ENCODE peak calls at places on chromosomes 3 and 15, in seven cellular contexts. E is mesendoderm, U is fibroblast of lung, C is astrocyte, T is HepG2, K is adipocyte, R is PC-3. J is an unnamed sample. For H3K36me3, the result is how much of the 10 kb centered on the place peaks cover.

GRCh38 chr15:66220587-66220986 is 33.0 kb downstream of the MEGF11 start:
- DNase-seq in E (no peak), K (no peak), R (no peak), C (no peak), T (no peak), U (no peak), J (no peak)

GRCh38 chr3:104460477-104461406 is 906.0 kb upstream of the ALCAM start:
- DNase-seq in K (peak), C (peak), T (no peak), U (peak), R (peak), E (peak), J (peak)

GRCh38 chr3:25495726-25496125 is 67.7 kb downstream of the RARB start:
- DNase-seq in U (no peak), E (no peak), R (no peak), T (no peak), K (no peak), C (no peak), J (no peak)

GRCh38 chr3:146685050-146685814 is 80.1 kb upstream of the PLSCR5 start:
- DNase-seq in E (no peak), C (no peak), T (no peak), K (no peak), U (no peak), R (no peak), J (no peak)

GRCh38 chr3:34015204-34016142 is 217.0 kb downstream of the PDCD6IP start:
- DNase-seq in E (peak), T (peak), C (no peak), R (peak), U (peak), K (no peak), J (peak)

GRCh38 chr3:123757281-123757940 is 126.7 kb downstream of the MYLK start:
- DNase-seq in R (no peak), T (no peak), C (peak), E (peak), U (no peak), K (no peak), J (no peak)

GRCh38 chr15:75182187-75183131 is 19.2 kb upstream of the C15orf39 start:
- DNase-seq in E (no peak), U (no peak), K (no peak), T (peak), R (no peak), C (peak), J (peak)

GRCh38 chr3:85355572-85355971 is 396.8 kb downstream of the CADM2 start:
- DNase-seq in R (no peak), U (no peak), E (no peak), C (no peak), K (no peak), T (no peak), J (no peak)

GRCh38 chr3:71345429-71346027 is 238.0 kb downstream of the FOXP1 start:
- DNase-seq in C (no peak), R (no peak), T (no peak), U (peak), E (no peak), K (peak), J (no peak)

GRCh38 chr15:38930851-38931572 is 366.4 kb upstream of the RASGRP1 start:
- DNase-seq in K (peak), C (peak), E (no peak), T (no peak), U (peak), R (no peak), J (no peak)

GRCh38 chr15:48466825-48467224 is 135.6 kb downstream of the DUT start:
- DNase-seq in C (no peak), R (no peak), U (no peak), T (no peak), K (peak), E (no peak), J (no peak)

GRCh38 chr15:74193305-74193718 is 9.3 kb downstream of the STRA6 start:
- DNase-seq in R (peak), T (no peak), U (peak), K (peak), C (peak), E (no peak), J (no peak)

GRCh38 chr3:52225452-52226228 is at the start of gene TLR9:
- DNase-seq in E (no peak), T (no peak), R (no peak), K (no peak), C (no peak), U (no peak), J (peak)

GRCh38 chr3:58038675-58039302 is 30.6 kb downstream of the FLNB start:
- DNase-seq in C (no peak), K (no peak), T (no peak), U (no peak), E (no peak), R (peak), J (no peak)

GRCh38 chr15:44736261-44736765 is at the start of gene TRIM69:
- DNase-seq in K (no peak), T (no peak), R (no peak), U (no peak), C (no peak), E (no peak), J (no peak)

GRCh38 chr3:143226678-143227291 is 107.2 kb downstream of the CHST2 start:
- DNase-seq in U (no peak), E (no peak), C (no peak), T (no peak), R (no peak), K (no peak), J (no peak)

GRCh38 chr3:39279745-39280517 is at the start of gene CX3CR1:
- DNase-seq in R (no peak), C (no peak), E (no peak), U (no peak), K (no peak), T (no peak), J (peak)

GRCh38 chr15:34644061-34644460 is 60.6 kb upstream of the GOLGA8B start:
- DNase-seq in U (peak), T (no peak), R (peak), C (peak), K (peak), E (peak), J (no peak)

GRCh38 chr3:36942632-36943248 is 2.1 kb downstream of the TRANK1 start:
- DNase-seq in C (no peak), T (no peak), R (no peak), E (no peak), U (no peak), K (no peak), J (peak)

GRCh38 chr3:27714101-27714526 is 8.0 kb downstream of the EOMES start:
- DNase-seq in E (peak), T (no peak), K (no peak), R (no peak), C (no peak), U (no peak), J (peak)

GRCh38 chr3:45976191-45977091 is 19.2 kb downstream of the FYCO1 start:
- DNase-seq in T (no peak), U (no peak), E (no peak), K (no peak), C (no peak), R (no peak), J (no peak)

GRCh38 chr3:177141471-177141870 is 55.8 kb downstream of the TBL1XR1 start:
- DNase-seq in R (no peak), E (no peak), U (no peak), C (no peak), K (no peak), T (no peak), J (no peak)

GRCh38 chr3:31936661-31937060 is 44.4 kb downstream of the OSBPL10 start:
- DNase-seq in E (peak), C (peak), T (no peak), U (no peak), K (no peak), R (no peak), J (no peak)

GRCh38 chr3:129942296-129942695 is 32.2 kb upstream of the TRH start:
- DNase-seq in R (peak), U (peak), E (peak), T (peak), C (peak), K (peak), J (peak)

GRCh38 chr15:49824700-49825099 is 203.9 kb downstream of the DTWD1 start:
- DNase-seq in U (no peak), R (no peak), K (no peak), E (no peak), C (no peak), T (no peak), J (no peak)

GRCh38 chr3:30346927-30347320 is 259.5 kb upstream of the TGFBR2 start:
- DNase-seq in E (no peak), U (no peak), T (no peak), K (no peak), R (no peak), C (no peak), J (no peak)

GRCh38 chr15:60721232-60721576 is 242.3 kb upstream of the ICE2 start:
- DNase-seq in E (no peak), C (no peak), R (no peak), U (no peak), K (peak), T (no peak), J (no peak)

GRCh38 chr3:16770021-16770420 is 114.7 kb upstream of the PLCL2 start:
- DNase-seq in T (no peak), K (no peak), R (peak), E (no peak), C (peak), U (no peak), J (no peak)

GRCh38 chr3:45026957-45027356 is 854 bp downstream of the CLEC3B start:
- DNase-seq in C (no peak), U (peak), T (peak), R (no peak), K (peak), E (peak), J (no peak)

GRCh38 chr3:42033741-42034140 is 57.4 kb upstream of the TRAK1 start:
- DNase-seq in R (peak), E (no peak), K (no peak), T (no peak), C (peak), U (no peak), J (no peak)

GRCh38 chr3:20197775-20198174 is 11.8 kb upstream of the SGO1 start:
- DNase-seq in U (no peak), E (peak), R (peak), K (no peak), C (no peak), T (no peak), J (no peak)

GRCh38 chr3:40971191-40972168 is 227.8 kb upstream of the CTNNB1 start:
- DNase-seq in T (peak), U (peak), R (peak), E (peak), K (peak), C (peak), J (no peak)

GRCh38 chr15:64703632-64703959 is 71.8 kb downstream of the RBPMS2 start:
- DNase-seq in E (peak), U (no peak), R (no peak), T (no peak), K (no peak), C (no peak), J (no peak)

GRCh38 chr15:79437275-79438000 is 5.3 kb downstream of the MINAR1 start:
- DNase-seq in E (no peak), K (no peak), U (no peak), C (no peak), R (no peak), T (no peak), J (no peak)

GRCh38 chr3:83523470-83524073 is 1435.2 kb upstream of the CADM2 start:
- DNase-seq in T (peak), K (peak), E (peak), R (peak), C (peak), U (peak), J (peak)

GRCh38 chr3:10748040-10748439 is 68.0 kb upstream of the SLC6A11 start:
- DNase-seq in E (no peak), R (no peak), T (no peak), U (no peak), C (no peak), K (no peak), J (peak)

GRCh38 chr3:167820114-167820865 is 84.8 kb downstream of the SERPINI1 start:
- DNase-seq in E (no peak), K (no peak), R (no peak), U (no peak), C (no peak), T (peak), J (peak)

GRCh38 chr3:167829057-167829456 is 93.5 kb downstream of the SERPINI1 start:
- DNase-seq in T (no peak), U (peak), R (no peak), C (no peak), K (no peak), E (no peak), J (no peak)

GRCh38 chr3:167821248-167821805 is 85.8 kb downstream of the SERPINI1 start:
- DNase-seq in E (no peak), T (no peak), K (no peak), U (no peak), R (no peak), C (no peak), J (no peak)

DNA sequence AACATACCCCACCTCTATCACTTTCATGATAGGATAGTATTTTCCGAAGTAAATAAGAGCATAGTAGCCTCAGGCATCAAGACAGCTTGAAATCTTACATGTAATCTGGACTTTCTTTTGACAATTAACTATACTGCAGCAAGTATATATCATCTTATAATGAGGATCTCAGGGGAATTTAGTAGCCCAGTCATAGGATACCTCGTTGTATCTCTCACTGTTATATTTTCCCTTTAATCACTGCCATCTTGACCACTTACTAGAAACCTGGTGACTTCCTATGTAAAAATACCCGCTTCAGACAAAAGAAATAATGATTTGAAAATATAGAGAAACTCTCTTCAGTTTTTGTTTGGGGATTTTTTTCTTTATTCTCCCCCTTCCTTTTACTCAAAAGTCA is 88.2 kb downstream of the SERPINI1 start:
- DNase-seq in E (no peak), T (no peak), C (no peak), U (no peak), K (no peak), R (no peak), J (no peak)
- H3K36me3 ChIP-seq in E (under half), T (under half), C (under half), U (under half), K (under half), R (under half), J (under half)

GRCh38 chr15:63134245-63134644 is 12.6 kb downstream of the LACTB start:
- DNase-seq in K (no peak), R (no peak), U (no peak), T (no peak), C (no peak), E (no peak), J (no peak)
- H3K9ac ChIP-seq in K (peak), R (no peak), U (no peak), T (no peak), C (no peak), E (no peak), J (no peak)

DNA sequence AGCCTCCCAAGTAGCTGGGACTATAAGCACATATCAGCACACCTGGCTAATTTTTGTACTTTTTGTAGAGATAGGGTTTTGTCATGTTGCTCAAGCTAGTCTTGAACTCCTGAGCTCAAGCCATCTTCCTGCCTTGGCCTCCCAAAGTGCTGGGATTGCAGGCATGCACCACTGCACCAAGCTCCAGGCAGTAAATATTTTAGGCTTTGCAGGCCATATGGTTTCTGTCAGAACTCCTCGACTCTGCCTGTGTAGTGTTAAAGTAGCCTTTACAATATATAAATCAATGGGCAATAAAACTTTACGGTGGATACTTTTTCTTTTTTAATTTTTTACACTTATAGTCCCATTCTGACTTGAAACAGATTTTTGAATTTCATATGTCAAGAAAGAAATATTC is 41.6 kb downstream of the DAG1 start:
- DNase-seq in C (no peak), E (no peak), K (no peak), U (no peak), T (no peak), R (no peak), J (no peak)
- H3K36me3 ChIP-seq in C (under half), E (under half), K (under half), U (under half), T (under half), R (under half), J (half or more)

GRCh38 chr3:101829878-101830277 is 19.4 kb upstream of the NFKBIZ start:
- DNase-seq in T (no peak), U (no peak), R (no peak), E (no peak), K (no peak), C (no peak), J (no peak)
- H3K9ac ChIP-seq in T (no peak), U (no peak), R (no peak), E (no peak), K (no peak), C (no peak), J (no peak)

GRCh38 chr3:14147617-14148016 is 22.8 kb downstream of the TMEM43 start:
- DNase-seq in C (no peak), K (no peak), R (no peak), T (no peak), U (no peak), E (peak), J (peak)

GRCh38 chr3:14147063-14147435 is 22.2 kb downstream of the TMEM43 start:
- DNase-seq in U (no peak), E (no peak), T (no peak), C (no peak), R (no peak), K (no peak), J (peak)

GRCh38 chr3:14150078-14150477 is 25.2 kb downstream of the TMEM43 start:
- DNase-seq in K (no peak), R (no peak), U (no peak), T (no peak), C (no peak), E (no peak), J (no peak)

GRCh38 chr3:14146381-14147062 is 21.7 kb downstream of the TMEM43 start:
- DNase-seq in U (no peak), T (no peak), C (no peak), E (peak), R (no peak), K (no peak), J (peak)

DNA sequence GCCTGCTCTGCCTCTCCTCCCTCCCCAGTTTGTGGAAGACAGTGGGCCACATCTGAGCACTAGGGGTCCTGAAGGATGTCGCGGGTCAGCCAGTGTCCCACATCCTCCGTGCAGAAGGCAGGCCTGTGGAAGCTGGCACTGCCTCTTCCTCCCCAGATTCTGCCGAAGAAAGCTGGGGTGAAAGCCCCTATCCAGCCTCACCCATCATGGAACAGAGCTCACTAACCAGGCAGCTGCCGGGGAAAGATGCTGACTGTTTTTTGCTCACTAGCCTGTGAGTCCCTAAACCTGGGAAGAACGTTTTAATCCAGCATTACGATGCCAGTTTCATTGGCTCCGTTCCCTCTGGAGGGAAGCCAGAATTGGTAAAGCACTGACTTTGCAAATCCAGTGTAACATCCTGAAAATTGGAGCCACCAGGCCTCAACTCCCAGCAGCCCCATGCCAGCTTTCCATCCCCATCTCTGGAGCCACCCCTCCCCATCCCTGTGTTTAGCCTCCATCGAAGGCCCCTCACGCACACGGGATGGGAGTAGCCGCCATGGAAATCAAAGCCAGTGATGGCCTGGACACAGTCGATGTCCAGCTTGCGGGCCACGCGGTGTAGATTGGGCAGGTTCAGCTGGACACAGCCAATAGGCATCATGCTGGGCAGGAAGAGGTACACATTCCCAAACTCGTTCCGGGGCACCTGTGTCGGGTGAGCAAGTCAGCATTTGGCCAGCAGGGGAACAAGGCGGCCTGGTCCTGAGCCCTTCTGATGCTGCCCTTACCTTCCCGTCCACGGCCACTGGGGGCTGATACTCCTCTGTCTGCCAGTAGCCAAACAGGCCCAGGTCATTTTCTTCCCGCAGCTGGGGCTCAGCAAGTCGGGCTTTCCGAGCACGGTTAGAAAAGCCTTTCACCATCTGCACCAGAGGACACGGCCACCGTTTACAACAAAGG is 23.5 kb downstream of the TMEM43 start:
- DNase-seq in E (peak), C (no peak), K (no peak), R (no peak), U (no peak), T (peak), J (peak)
- H3K36me3 ChIP-seq in E (under half), C (under half), K (half or more), R (under half), U (under half), T (under half), J (under half)

GRCh38 chr15:41970456-41970855 is 1.9 kb downstream of the EHD4 start:
- DNase-seq in U (no peak), R (no peak), T (no peak), K (no peak), E (no peak), C (no peak), J (peak)
- H3K9ac ChIP-seq in U (no peak), R (peak), T (no peak), K (no peak), E (no peak), C (peak), J (no peak)

GRCh38 chr15:67981118-67981685 is 72.9 kb upstream of the PIAS1 start:
- DNase-seq in E (peak), C (no peak), R (no peak), T (no peak), U (no peak), K (no peak), J (peak)
- H3K36me3 ChIP-seq in E (under half), C (under half), R (under half), T (under half), U (under half), K (under half), J (under half)